ENCODE peak calls at places on chromosomes 2 and 18, in five cellular contexts. Q is endothelial cell of umbilical vein, I is RWPE1, B is tibial artery, C is stomach. H is an unnamed sample.

GRCh38 chr2:179422037-179422643 is 157.5 kb upstream of the SESTD1 start:
- DNase-seq in C (peak), Q (peak), I (peak), B (peak), H (peak)

GRCh38 chr18:35510071-35511010 is 12.6 kb upstream of the INO80C start:
- DNase-seq in C (no peak), I (no peak), Q (no peak), B (no peak), H (no peak)

GRCh38 chr2:70886541-70886987 is 49.1 kb upstream of the ATP6V1B1 start:
- DNase-seq in Q (no peak), B (no peak), C (peak), I (no peak), H (no peak)

GRCh38 chr2:152542995-152543481 is 174.2 kb downstream of the PRPF40A start:
- DNase-seq in C (no peak), Q (peak), I (peak), B (no peak), H (peak)

GRCh38 chr2:183224933-183225332 is 100.7 kb downstream of the NUP35 start:
- DNase-seq in C (no peak), Q (no peak), B (no peak), I (no peak), H (no peak)

GRCh38 chr2:201973316-201973715 is 60.3 kb upstream of the FZD7 start:
- DNase-seq in I (no peak), B (no peak), Q (no peak), C (no peak), H (no peak)

GRCh38 chr2:232937278-232937906 is 67.3 kb downstream of the SNORC start:
- DNase-seq in I (peak), C (no peak), Q (no peak), B (no peak), H (peak)

GRCh38 chr2:41413813-41414485 is 633.9 kb upstream of the PKDCC start:
- DNase-seq in Q (no peak), B (no peak), C (no peak), I (no peak), H (no peak)

GRCh38 chr2:22487541-22487940 is 897.4 kb upstream of the KLHL29 start:
- DNase-seq in B (no peak), C (no peak), I (no peak), Q (no peak), H (no peak)

DNA sequence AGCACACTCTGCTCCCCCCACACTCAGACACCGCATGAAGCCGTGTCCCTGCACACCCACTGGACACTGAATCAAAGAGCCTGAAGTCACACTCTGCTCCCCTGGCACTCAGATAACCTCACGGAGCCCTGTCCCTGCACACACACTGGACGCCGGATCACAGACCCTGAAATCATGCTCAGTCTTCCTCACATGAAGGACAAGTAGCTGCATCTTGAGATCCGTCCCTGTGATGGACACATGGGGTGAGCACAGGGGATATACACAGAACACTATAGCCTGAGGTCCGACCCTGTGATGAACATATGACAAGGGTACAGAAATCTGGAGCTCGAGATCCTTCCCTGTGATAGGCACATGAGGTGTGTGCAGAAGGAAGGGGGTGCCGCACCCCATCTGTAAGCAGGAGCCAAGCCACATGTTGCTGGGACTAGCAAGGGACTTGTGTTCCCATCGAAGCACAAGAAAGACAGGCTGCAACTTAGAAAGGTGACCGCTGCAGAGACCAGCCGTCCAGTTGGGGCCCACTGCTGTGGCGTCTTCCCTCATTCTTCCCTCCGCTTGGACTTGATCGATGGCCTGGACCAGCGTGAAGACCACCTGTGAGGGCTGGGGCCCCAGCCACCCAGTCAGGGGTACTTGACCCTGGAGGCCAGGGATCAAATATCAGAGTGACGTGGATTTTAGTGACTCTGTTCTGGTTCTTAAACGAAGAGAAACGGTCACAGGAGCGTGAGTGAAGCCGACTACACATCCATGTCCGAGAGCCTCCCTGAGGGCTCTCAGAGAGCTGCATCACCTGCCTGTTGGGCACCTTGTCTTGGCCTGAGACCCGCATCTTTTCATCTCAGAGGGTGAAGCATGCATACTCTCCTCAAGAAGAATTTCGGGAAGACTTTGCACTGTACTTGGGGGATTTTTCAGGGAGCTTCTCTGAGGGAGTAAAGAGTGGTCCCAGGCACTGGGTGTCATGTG is 391.7 kb upstream of the SALL3 start:
- DNase-seq in C (no peak), I (no peak), B (no peak), Q (no peak), H (no peak)
- TF ChIP-seq CTCF in C (no peak), I (no peak), B (no peak), Q (no peak), H (no peak)

GRCh38 chr2:215280326-215280725 is 31.5 kb upstream of the ATIC start:
- DNase-seq in B (no peak), C (no peak), I (no peak), Q (no peak), H (peak)

GRCh38 chr2:215290980-215291599 is 20.8 kb upstream of the ATIC start:
- DNase-seq in Q (no peak), C (no peak), B (no peak), I (no peak), H (peak)

GRCh38 chr2:215283221-215283620 is 28.6 kb upstream of the ATIC start:
- DNase-seq in Q (no peak), I (no peak), B (no peak), C (no peak), H (no peak)

GRCh38 chr2:215288112-215288815 is 23.6 kb upstream of the ATIC start:
- DNase-seq in C (no peak), Q (no peak), I (no peak), B (no peak), H (no peak)

DNA sequence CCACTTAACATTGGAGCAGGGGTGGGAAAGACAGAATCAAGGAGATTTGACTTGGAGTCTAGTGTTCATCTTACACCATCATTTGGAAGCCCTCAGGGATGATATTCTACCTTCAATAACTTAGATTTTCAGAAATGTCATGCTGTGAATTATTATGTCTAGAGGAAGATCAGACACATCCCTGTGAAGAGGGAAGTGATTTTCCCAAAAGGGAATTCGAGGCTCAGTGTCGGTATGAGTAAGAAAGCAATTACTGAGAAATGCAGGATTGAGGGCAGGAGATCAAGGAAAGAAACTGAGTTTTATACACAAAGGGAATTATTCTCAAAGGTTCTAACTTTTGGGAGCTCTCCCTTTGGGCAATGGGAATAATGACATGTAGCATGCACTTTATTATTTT is 25.6 kb upstream of the ATIC start:
- DNase-seq in B (no peak), C (no peak), I (no peak), Q (no peak), H (no peak)
- TF ChIP-seq CTCF in B (no peak), C (no peak), I (no peak), Q (no peak), H (no peak)

GRCh38 chr2:20374919-20375318 is 24.3 kb upstream of the PUM2 start:
- DNase-seq in I (no peak), C (no peak), Q (no peak), B (no peak), H (no peak)

GRCh38 chr2:20381457-20381856 is 30.8 kb upstream of the PUM2 start:
- DNase-seq in I (no peak), C (peak), B (no peak), Q (peak), H (peak)

GRCh38 chr2:20378341-20378740 is 27.7 kb upstream of the PUM2 start:
- DNase-seq in B (no peak), C (no peak), Q (no peak), I (no peak), H (no peak)

GRCh38 chr2:20377738-20378137 is 27.1 kb upstream of the PUM2 start:
- DNase-seq in Q (no peak), I (no peak), B (no peak), C (no peak), H (no peak)

GRCh38 chr2:20378891-20379519 is 28.4 kb upstream of the PUM2 start:
- DNase-seq in I (peak), C (peak), Q (peak), B (peak), H (peak)
- TF ChIP-seq CTCF in I (peak), C (peak), Q (peak), B (peak), H (peak)

GRCh38 chr18:56747032-56747658 is 96.0 kb downstream of the WDR7 start:
- DNase-seq in I (no peak), C (no peak), Q (no peak), B (no peak), H (no peak)

GRCh38 chr18:56743115-56743514 is 92.0 kb downstream of the WDR7 start:
- DNase-seq in Q (no peak), B (no peak), I (no peak), C (no peak), H (no peak)

GRCh38 chr18:56747857-56748256 is 96.7 kb downstream of the WDR7 start:
- DNase-seq in Q (no peak), B (no peak), I (no peak), C (no peak), H (no peak)

GRCh38 chr18:56748698-56749268 is 97.6 kb downstream of the WDR7 start:
- DNase-seq in Q (peak), B (no peak), C (no peak), I (peak), H (peak)
- TF ChIP-seq CTCF in Q (peak), B (peak), C (no peak), I (peak), H (peak)